ENCODE peak calls at places on chromosomes 13 and 19, in eight cellular contexts. One of them, this sample, is unnamed.

GRCh38 chr19:30036154-30037129 is 94.4 kb downstream of the URI1 start:
- DNase-seq in fibroblast of pulmonary artery: peak
- DNase-seq in lower leg skin: no peak
- DNase-seq in fibroblast of mammary gland: peak
- DNase-seq in heart left ventricle: no peak
- DNase-seq in GM13977: no peak
- DNase-seq in foreskin fibroblast: peak
- DNase-seq in AG10803: peak
- DNase-seq in this sample: no peak

GRCh38 chr19:33879818-33880575 is 83.3 kb downstream of the KCTD15 start:
- DNase-seq in fibroblast of pulmonary artery: no peak
- DNase-seq in lower leg skin: no peak
- DNase-seq in fibroblast of mammary gland: no peak
- DNase-seq in heart left ventricle: peak
- DNase-seq in GM13977: no peak
- DNase-seq in foreskin fibroblast: no peak
- DNase-seq in AG10803: no peak
- DNase-seq in this sample: no peak

GRCh38 chr13:49539313-49539712 is 43.6 kb downstream of the PHF11 start:
- DNase-seq in fibroblast of pulmonary artery: peak
- DNase-seq in lower leg skin: no peak
- DNase-seq in fibroblast of mammary gland: peak
- DNase-seq in heart left ventricle: no peak
- DNase-seq in GM13977: no peak
- DNase-seq in foreskin fibroblast: no peak
- DNase-seq in AG10803: no peak
- DNase-seq in this sample: no peak

GRCh38 chr13:95509521-95510315 is 42.8 kb upstream of the CLDN10 start:
- DNase-seq in fibroblast of pulmonary artery: peak
- DNase-seq in lower leg skin: no peak
- DNase-seq in fibroblast of mammary gland: peak
- DNase-seq in heart left ventricle: no peak
- DNase-seq in GM13977: no peak
- DNase-seq in foreskin fibroblast: peak
- DNase-seq in AG10803: peak
- DNase-seq in this sample: no peak

GRCh38 chr19:29483944-29484581 is 41.7 kb upstream of the VSTM2B start:
- DNase-seq in fibroblast of pulmonary artery: no peak
- DNase-seq in lower leg skin: no peak
- DNase-seq in fibroblast of mammary gland: no peak
- DNase-seq in heart left ventricle: no peak
- DNase-seq in GM13977: no peak
- DNase-seq in foreskin fibroblast: no peak
- DNase-seq in AG10803: no peak
- DNase-seq in this sample: no peak

GRCh38 chr19:39873385-39873784 is 27.2 kb upstream of the FBL start:
- DNase-seq in fibroblast of pulmonary artery: no peak
- DNase-seq in lower leg skin: no peak
- DNase-seq in fibroblast of mammary gland: no peak
- DNase-seq in heart left ventricle: no peak
- DNase-seq in GM13977: no peak
- DNase-seq in foreskin fibroblast: no peak
- DNase-seq in AG10803: no peak
- DNase-seq in this sample: no peak

GRCh38 chr13:107200491-107200890 is 632.6 kb upstream of the ARGLU1 start:
- DNase-seq in fibroblast of pulmonary artery: no peak
- DNase-seq in lower leg skin: no peak
- DNase-seq in fibroblast of mammary gland: no peak
- DNase-seq in heart left ventricle: no peak
- DNase-seq in GM13977: no peak
- DNase-seq in foreskin fibroblast: no peak
- DNase-seq in AG10803: no peak
- DNase-seq in this sample: no peak

GRCh38 chr13:49935171-49936084 is 712 bp downstream of the SPRYD7 start:
- DNase-seq in fibroblast of pulmonary artery: peak
- DNase-seq in lower leg skin: peak
- DNase-seq in fibroblast of mammary gland: peak
- DNase-seq in heart left ventricle: peak
- DNase-seq in GM13977: peak
- DNase-seq in foreskin fibroblast: peak
- DNase-seq in AG10803: peak
- DNase-seq in this sample: no peak

GRCh38 chr19:16143399-16144215 is at the start of gene HSH2D:
- DNase-seq in fibroblast of pulmonary artery: no peak
- DNase-seq in lower leg skin: no peak
- DNase-seq in fibroblast of mammary gland: no peak
- DNase-seq in heart left ventricle: peak
- DNase-seq in GM13977: peak
- DNase-seq in foreskin fibroblast: no peak
- DNase-seq in AG10803: no peak
- DNase-seq in this sample: no peak

GRCh38 chr13:36082806-36083205 is 48.4 kb downstream of the DCLK1 start:
- DNase-seq in fibroblast of pulmonary artery: no peak
- DNase-seq in lower leg skin: no peak
- DNase-seq in fibroblast of mammary gland: no peak
- DNase-seq in heart left ventricle: no peak
- DNase-seq in GM13977: no peak
- DNase-seq in foreskin fibroblast: no peak
- DNase-seq in AG10803: no peak
- DNase-seq in this sample: no peak

GRCh38 chr19:10289167-10289835 is 451 bp upstream of the ICAM5 start:
- DNase-seq in fibroblast of pulmonary artery: peak
- DNase-seq in lower leg skin: no peak
- DNase-seq in fibroblast of mammary gland: peak
- DNase-seq in heart left ventricle: peak
- DNase-seq in GM13977: peak
- DNase-seq in foreskin fibroblast: peak
- DNase-seq in AG10803: peak
- DNase-seq in this sample: peak

GRCh38 chr13:86760620-86761019 is 910.6 kb upstream of the SLITRK5 start:
- DNase-seq in fibroblast of pulmonary artery: no peak
- DNase-seq in lower leg skin: no peak
- DNase-seq in fibroblast of mammary gland: no peak
- DNase-seq in heart left ventricle: no peak
- DNase-seq in GM13977: no peak
- DNase-seq in foreskin fibroblast: no peak
- DNase-seq in AG10803: no peak
- DNase-seq in this sample: no peak

GRCh38 chr13:86765462-86765861 is 905.7 kb upstream of the SLITRK5 start:
- DNase-seq in fibroblast of pulmonary artery: no peak
- DNase-seq in lower leg skin: no peak
- DNase-seq in fibroblast of mammary gland: no peak
- DNase-seq in heart left ventricle: no peak
- DNase-seq in GM13977: no peak
- DNase-seq in foreskin fibroblast: no peak
- DNase-seq in AG10803: no peak
- DNase-seq in this sample: no peak
- TF ChIP-seq CTCF in fibroblast of pulmonary artery: no peak
- TF ChIP-seq CTCF in lower leg skin: no peak
- TF ChIP-seq CTCF in fibroblast of mammary gland: no peak
- TF ChIP-seq CTCF in heart left ventricle: no peak
- TF ChIP-seq CTCF in GM13977: no peak
- TF ChIP-seq CTCF in foreskin fibroblast: no peak
- TF ChIP-seq CTCF in AG10803: no peak
- TF ChIP-seq CTCF in this sample: no peak

GRCh38 chr13:109026266-109026665 is 396.9 kb downstream of the MYO16 start:
- DNase-seq in fibroblast of pulmonary artery: no peak
- DNase-seq in lower leg skin: no peak
- DNase-seq in fibroblast of mammary gland: no peak
- DNase-seq in heart left ventricle: no peak
- DNase-seq in GM13977: no peak
- DNase-seq in foreskin fibroblast: no peak
- DNase-seq in AG10803: no peak
- DNase-seq in this sample: no peak
- TF ChIP-seq CTCF in fibroblast of pulmonary artery: no peak
- TF ChIP-seq CTCF in lower leg skin: no peak
- TF ChIP-seq CTCF in fibroblast of mammary gland: no peak
- TF ChIP-seq CTCF in heart left ventricle: no peak
- TF ChIP-seq CTCF in GM13977: no peak
- TF ChIP-seq CTCF in foreskin fibroblast: no peak
- TF ChIP-seq CTCF in AG10803: no peak
- TF ChIP-seq CTCF in this sample: no peak

DNA sequence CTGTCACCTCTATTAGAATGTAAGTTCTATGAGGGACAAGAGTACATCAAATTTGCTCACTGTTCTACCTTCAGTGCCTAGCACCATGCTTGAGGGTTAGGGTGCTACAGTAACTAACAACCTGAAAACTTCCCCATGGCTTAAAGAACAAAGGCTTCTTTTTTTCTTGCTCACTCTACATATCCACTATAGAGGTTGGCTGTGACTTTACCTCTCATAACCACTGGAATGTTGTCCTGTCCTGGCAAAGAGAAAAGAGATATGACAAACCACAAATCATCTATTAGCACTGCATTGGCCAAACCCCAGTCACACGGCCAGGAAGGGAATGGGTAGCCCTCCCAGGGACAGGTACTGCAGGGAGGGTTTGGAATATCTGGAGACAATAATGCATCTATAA is 23.2 kb upstream of the ACOD1 start:
- DNase-seq in fibroblast of pulmonary artery: no peak
- DNase-seq in lower leg skin: no peak
- DNase-seq in fibroblast of mammary gland: no peak
- DNase-seq in heart left ventricle: no peak
- DNase-seq in GM13977: no peak
- DNase-seq in foreskin fibroblast: no peak
- DNase-seq in AG10803: no peak
- DNase-seq in this sample: no peak
- TF ChIP-seq CTCF in fibroblast of pulmonary artery: no peak
- TF ChIP-seq CTCF in lower leg skin: no peak
- TF ChIP-seq CTCF in fibroblast of mammary gland: no peak
- TF ChIP-seq CTCF in heart left ventricle: no peak
- TF ChIP-seq CTCF in GM13977: no peak
- TF ChIP-seq CTCF in foreskin fibroblast: no peak
- TF ChIP-seq CTCF in AG10803: no peak
- TF ChIP-seq CTCF in this sample: no peak

GRCh38 chr13:22915442-22916082 is 265.2 kb upstream of the SGCG start:
- DNase-seq in fibroblast of pulmonary artery: peak
- DNase-seq in lower leg skin: peak
- DNase-seq in fibroblast of mammary gland: peak
- DNase-seq in heart left ventricle: no peak
- DNase-seq in GM13977: no peak
- DNase-seq in foreskin fibroblast: peak
- DNase-seq in AG10803: peak
- DNase-seq in this sample: no peak
- TF ChIP-seq CTCF in fibroblast of pulmonary artery: no peak
- TF ChIP-seq CTCF in lower leg skin: no peak
- TF ChIP-seq CTCF in fibroblast of mammary gland: no peak
- TF ChIP-seq CTCF in heart left ventricle: no peak
- TF ChIP-seq CTCF in GM13977: no peak
- TF ChIP-seq CTCF in foreskin fibroblast: no peak
- TF ChIP-seq CTCF in AG10803: no peak
- TF ChIP-seq CTCF in this sample: no peak